ENCODE peak calls at places on chromosomes 7 and 10, in five cellular contexts. C, H, O, V and R are unnamed samples.

GRCh38 chr10:50605280-50606270 is 18.2 kb downstream of the SGMS1 start:
- DNase-seq in C (peak; percentile 71), V (no peak), O (peak; percentile 46), H (no peak), R (peak; percentile 43)

GRCh38 chr10:132460691-132461090 is 63.7 kb downstream of the PWWP2B start:
- DNase-seq in C (no peak), O (peak; percentile 10), V (no peak), H (no peak), R (no peak)

GRCh38 chr10:78905940-78906308 is 162.8 kb upstream of the ZMIZ1 start:
- DNase-seq in O (no peak), V (peak; percentile 54), C (no peak), H (no peak), R (no peak)

GRCh38 chr7:99618726-99619125 is 2.0 kb downstream of the ZSCAN25 start:
- DNase-seq in H (peak; percentile 73), O (no peak), V (no peak), C (peak; percentile 15), R (no peak)

GRCh38 chr10:43903451-43903850 is 254.8 kb upstream of the ZNF32 start:
- DNase-seq in O (no peak), C (no peak), V (no peak), H (no peak), R (no peak)

GRCh38 chr10:44725404-44725803 is 185.7 kb upstream of the TMEM72 start:
- DNase-seq in V (no peak), C (no peak), H (no peak), O (no peak), R (no peak)

GRCh38 chr10:106997721-106998120 is 166.8 kb downstream of the SORCS1 start:
- DNase-seq in V (no peak), H (no peak), O (peak; percentile 12), C (no peak), R (no peak)

GRCh38 chr7:111987115-111987826 is 218.9 kb downstream of the DOCK4 start:
- DNase-seq in O (no peak), H (peak; percentile 47), C (no peak), V (no peak), R (peak; percentile 40)

GRCh38 chr7:8365499-8366110 is 67.8 kb upstream of the NXPH1 start:
- DNase-seq in V (peak; percentile 64), O (no peak), C (peak; percentile 53), H (peak; percentile 78), R (no peak)

GRCh38 chr10:77289027-77289501 is 348.5 kb downstream of the KCNMA1 start:
- DNase-seq in H (peak; percentile 94), V (peak; percentile 13), C (no peak), O (no peak), R (no peak)

GRCh38 chr7:43536773-43537172 is 46.1 kb upstream of the STK17A start:
- DNase-seq in O (no peak), C (no peak), V (no peak), H (no peak), R (no peak)

GRCh38 chr7:101990811-101991418 is 173.5 kb downstream of the CUX1 start:
- DNase-seq in C (no peak), H (no peak), O (no peak), V (no peak), R (no peak)

GRCh38 chr10:99444676-99445075 is 14.3 kb upstream of the GOT1 start:
- DNase-seq in O (no peak), C (no peak), V (no peak), H (no peak), R (no peak)

GRCh38 chr10:46298346-46299266 is 11.8 kb downstream of the ANTXRL start:
- DNase-seq in V (no peak), C (no peak), O (no peak), H (no peak), R (no peak)

GRCh38 chr10:3850999-3851937 is 66.3 kb upstream of the KLF6 start:
- DNase-seq in O (peak; percentile 53), H (peak; percentile 54), V (no peak), C (peak; percentile 83), R (no peak)

GRCh38 chr10:93211989-93212388 is 138.3 kb downstream of the CYP26A1 start:
- DNase-seq in V (no peak), C (no peak), H (no peak), O (no peak), R (no peak)

GRCh38 chr7:41574377-41574776 is 128.5 kb downstream of the INHBA start:
- DNase-seq in H (no peak), V (no peak), C (no peak), O (no peak), R (no peak)

GRCh38 chr10:96448021-96448457 is 65.7 kb downstream of the TLL2 start:
- DNase-seq in H (no peak), O (peak; percentile 66), V (peak; percentile 21), C (no peak), R (peak; percentile 79)

GRCh38 chr7:155845226-155845625 is 33.0 kb upstream of the SHH start:
- DNase-seq in C (no peak), V (no peak), H (no peak), O (no peak), R (no peak)

GRCh38 chr10:131652416-131652815 is 248.4 kb upstream of the PPP2R2D start:
- DNase-seq in O (no peak), H (no peak), V (no peak), C (no peak), R (no peak)

GRCh38 chr10:123800299-123800698 is 91.3 kb downstream of the CPXM2 start:
- DNase-seq in C (no peak), H (peak; percentile 75), V (no peak), O (peak; percentile 18), R (no peak)

GRCh38 chr7:120553497-120553896 is 280.5 kb downstream of the KCND2 start:
- DNase-seq in O (no peak), H (no peak), C (no peak), V (no peak), R (no peak)

GRCh38 chr10:32109603-32110002 is 53.4 kb upstream of the KIF5B start:
- DNase-seq in H (no peak), V (no peak), O (no peak), C (no peak), R (no peak)

GRCh38 chr7:28155019-28155660 is 25.5 kb downstream of the JAZF1 start:
- DNase-seq in O (no peak), V (no peak), C (no peak), H (no peak), R (no peak)

GRCh38 chr7:56157238-56157790 is 41.1 kb upstream of the NUPR2 start:
- DNase-seq in V (no peak), C (no peak), H (no peak), O (no peak), R (no peak)

GRCh38 chr10:84407390-84408049 is 79.1 kb downstream of the CCSER2 start:
- DNase-seq in C (no peak), H (no peak), O (no peak), V (no peak), R (no peak)

GRCh38 chr7:118855290-118855689 is 630.8 kb downstream of the ANKRD7 start:
- DNase-seq in O (no peak), C (no peak), V (no peak), H (peak; percentile 12), R (no peak)

GRCh38 chr10:130743751-130744191 is 567.8 kb downstream of the TCERG1L start:
- DNase-seq in C (no peak), O (no peak), V (no peak), H (no peak), R (no peak)

GRCh38 chr7:44666566-44666965 is 60.1 kb downstream of the OGDH start:
- DNase-seq in C (no peak), O (no peak), H (no peak), V (no peak), R (no peak)

GRCh38 chr7:159008417-159008816 is 136.2 kb downstream of the VIPR2 start:
- DNase-seq in V (no peak), O (no peak), C (no peak), H (no peak), R (no peak)

GRCh38 chr7:110291430-110291829 is 799.5 kb upstream of the LRRN3 start:
- DNase-seq in V (no peak), C (no peak), H (no peak), O (no peak), R (no peak)

GRCh38 chr7:36286688-36287087 is 103.0 kb upstream of the ANLN start:
- DNase-seq in C (no peak), O (no peak), V (no peak), H (no peak), R (no peak)

GRCh38 chr10:93916257-93917063 is 22.7 kb downstream of the SLC35G1 start:
- DNase-seq in H (peak; percentile 60), O (no peak), V (peak; percentile 18), C (peak; percentile 58), R (no peak)

DNA sequence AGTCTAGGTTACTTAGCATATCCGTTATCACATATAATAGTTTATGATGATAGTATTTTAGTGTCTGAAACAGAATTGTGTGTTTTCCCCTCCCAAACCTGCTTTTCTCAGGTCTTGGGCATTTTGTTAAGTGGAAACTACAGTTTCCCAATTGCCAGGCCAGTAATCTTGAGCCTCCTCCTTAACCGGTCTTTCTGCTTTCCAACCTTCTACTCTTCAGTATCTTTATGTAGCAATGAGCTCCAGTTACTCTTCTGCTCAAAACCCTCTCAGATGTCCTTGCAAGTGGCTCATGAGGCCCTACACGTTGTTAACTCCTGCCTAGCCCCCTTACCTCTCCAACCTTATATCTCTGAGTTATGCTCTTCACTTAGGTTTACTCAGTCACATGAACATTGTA is 22.0 kb downstream of the WAC start:
- DNase-seq in H (no peak), C (no peak), V (no peak), O (no peak), R (no peak)
- H3K4me1 ChIP-seq in H (peaks cover 15% of the 10 kb centered on the region), C (peaks cover 38% of the 10 kb centered on the region), V (peaks cover 19% of the 10 kb centered on the region), O (peaks cover 5% of the 10 kb centered on the region), R (peaks cover 90% of the 10 kb centered on the region)

GRCh38 chr7:85525661-85526060 is 338.8 kb upstream of the SEMA3D start:
- DNase-seq in V (no peak), H (no peak), C (no peak), O (no peak), R (no peak)
- H3K4me1 ChIP-seq in V (peaks cover 6% of the 10 kb centered on the region), H (no peaks in the 10 kb centered on the region), C (no peaks in the 10 kb centered on the region), O (no peaks in the 10 kb centered on the region), R (no peaks in the 10 kb centered on the region)

DNA sequence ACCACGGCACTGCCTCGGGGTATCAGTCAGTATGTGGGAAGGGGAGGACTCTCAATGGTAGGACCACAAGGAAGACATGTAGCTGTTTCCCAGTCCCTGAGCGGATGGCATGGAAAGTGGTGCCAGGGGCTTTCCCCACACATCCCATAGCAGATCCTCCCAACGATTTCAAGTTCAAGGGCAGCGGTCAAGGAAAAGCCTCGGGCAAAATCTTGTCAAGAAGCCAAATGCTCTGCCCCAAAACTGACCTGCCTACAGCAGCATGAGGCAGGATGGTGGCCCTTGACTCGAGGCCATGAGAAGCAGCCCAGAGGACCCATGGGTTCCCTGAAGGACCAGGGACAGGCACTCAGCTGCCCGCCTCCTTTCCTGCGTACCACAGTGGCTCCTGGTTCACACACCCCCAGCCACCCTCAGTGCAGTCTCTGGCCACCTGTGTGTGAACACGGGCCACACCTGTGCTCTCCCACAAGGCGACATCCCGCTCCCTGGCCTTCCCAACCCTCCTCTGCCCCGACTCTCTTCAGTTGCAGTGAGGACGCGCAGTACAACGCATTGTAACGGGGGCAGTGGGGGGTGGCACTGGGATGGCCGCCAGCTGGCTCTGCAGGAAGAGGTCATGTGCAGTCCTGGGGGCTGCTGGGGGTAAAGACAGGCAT is 43.6 kb downstream of the CTBP2 start:
- DNase-seq in O (no peak), H (no peak), V (no peak), C (no peak), R (no peak)
- H3K4me1 ChIP-seq in O (peaks cover 44% of the 10 kb centered on the region), H (peaks cover 13% of the 10 kb centered on the region), V (no peaks in the 10 kb centered on the region), C (peaks cover 53% of the 10 kb centered on the region), R (peaks cover 62% of the 10 kb centered on the region)

GRCh38 chr10:5233324-5233723 is 36.7 kb downstream of the AKR1C4 start:
- DNase-seq in C (no peak), V (no peak), H (no peak), O (no peak), R (no peak)

GRCh38 chr10:5234106-5234877 is 37.7 kb downstream of the AKR1C4 start:
- DNase-seq in V (no peak), C (peak; percentile 71), O (peak; percentile 17), H (no peak), R (peak; percentile 5)

GRCh38 chr10:5229019-5229418 is 32.4 kb downstream of the AKR1C4 start:
- DNase-seq in C (no peak), H (no peak), V (no peak), O (no peak), R (no peak)
- H3K4me1 ChIP-seq in C (peaks cover 6% of the 10 kb centered on the region), H (no peaks in the 10 kb centered on the region), V (no peaks in the 10 kb centered on the region), O (no peaks in the 10 kb centered on the region), R (no peaks in the 10 kb centered on the region)